ENCODE peak calls at places on chromosomes 1 and 21, in nine cellular contexts. R is uterus; I is CD8-positive, alpha-beta T cell; M is tibial nerve; F is right lobe of liver; J is adrenal gland; S is thoracic aorta; T is stomach; U is AG04450. V is an unnamed sample.

GRCh38 chr1:219587817-219588561 is 24.9 kb downstream of the ZC3H11B start:
- DNase-seq in M (no peak), R (no peak), I (no peak), S (no peak), T (no peak), F (no peak), J (no peak), U (peak), V (no peak)

GRCh38 chr21:27831177-27831576 is 864.3 kb upstream of the ADAMTS5 start:
- DNase-seq in S (no peak), U (no peak), R (no peak), F (no peak), I (no peak), T (no peak), M (no peak), J (no peak), V (no peak)

GRCh38 chr1:197137322-197137721 is 9.1 kb downstream of the ASPM start:
- DNase-seq in U (no peak), F (no peak), T (no peak), R (no peak), S (no peak), M (no peak), J (no peak), I (no peak), V (no peak)

GRCh38 chr1:9909222-9910046 is 635 bp downstream of the CTNNBIP1 start:
- DNase-seq in J (peak), T (peak), F (peak), I (peak), M (no peak), R (peak), S (no peak), U (no peak), V (no peak)

GRCh38 chr1:216047821-216048220 is 375.4 kb downstream of the USH2A start:
- DNase-seq in F (no peak), R (no peak), T (no peak), I (no peak), S (no peak), J (no peak), M (no peak), U (no peak), V (no peak)

GRCh38 chr1:198700396-198700795 is 61.6 kb downstream of the PTPRC start:
- DNase-seq in S (no peak), R (no peak), J (no peak), F (no peak), U (no peak), M (no peak), T (no peak), I (no peak), V (no peak)

GRCh38 chr1:31784356-31785019 is 20.3 kb upstream of the ADGRB2 start:
- DNase-seq in S (no peak), I (no peak), F (peak), J (peak), T (no peak), M (no peak), R (peak), U (no peak), V (no peak)

GRCh38 chr1:39776400-39776713 is 5.2 kb upstream of the OXCT2 start:
- DNase-seq in T (no peak), I (no peak), S (no peak), R (no peak), J (no peak), F (no peak), M (no peak), U (no peak), V (no peak)

GRCh38 chr1:91803847-91804545 is 82.0 kb downstream of the TGFBR3 start:
- DNase-seq in S (no peak), M (no peak), F (no peak), T (no peak), I (peak), U (no peak), R (no peak), J (no peak), V (no peak)

GRCh38 chr1:4527819-4528218 is 126.6 kb upstream of the AJAP1 start:
- DNase-seq in M (no peak), I (no peak), U (no peak), S (no peak), J (no peak), R (no peak), F (no peak), T (no peak), V (no peak)

GRCh38 chr1:234666761-234667160 is 56.8 kb upstream of the IRF2BP2 start:
- DNase-seq in M (no peak), U (no peak), R (no peak), I (no peak), T (no peak), J (no peak), F (no peak), S (no peak), V (no peak)

GRCh38 chr1:23098463-23099170 is 70.0 kb downstream of the LUZP1 start:
- DNase-seq in R (peak), S (no peak), M (peak), J (peak), U (peak), F (no peak), I (peak), T (peak), V (peak)

GRCh38 chr21:42841156-42841915 is 38.0 kb downstream of the WDR4 start:
- DNase-seq in M (peak), S (no peak), U (no peak), F (no peak), I (peak), J (peak), R (peak), T (no peak), V (no peak)

GRCh38 chr21:41766883-41767605 is at the start of gene RIPK4:
- DNase-seq in R (no peak), J (no peak), I (peak), T (peak), S (no peak), M (no peak), U (no peak), F (peak), V (no peak)

GRCh38 chr1:212313616-212314015 is 28.4 kb downstream of the PPP2R5A start:
- DNase-seq in T (no peak), M (no peak), I (no peak), F (no peak), J (no peak), U (no peak), S (no peak), R (no peak), V (no peak)

GRCh38 chr1:169550294-169550693 is 36.0 kb downstream of the F5 start:
- DNase-seq in M (no peak), I (no peak), S (no peak), T (no peak), R (no peak), J (no peak), F (no peak), U (no peak), V (no peak)

GRCh38 chr1:51960262-51960661 is 30.2 kb downstream of the RAB3B start:
- DNase-seq in S (no peak), F (no peak), U (no peak), J (no peak), I (no peak), R (no peak), M (no peak), T (no peak), V (no peak)

GRCh38 chr1:55500601-55501000 is 285.4 kb upstream of the USP24 start:
- DNase-seq in S (no peak), U (no peak), T (no peak), M (no peak), J (no peak), I (no peak), F (no peak), R (no peak), V (no peak)

GRCh38 chr1:202160377-202160940 is at the start of gene PTPN7:
- DNase-seq in S (no peak), R (no peak), F (peak), J (no peak), T (peak), U (no peak), I (peak), M (no peak), V (no peak)

GRCh38 chr1:245797592-245798366 is 643.0 kb downstream of the KIF26B start:
- DNase-seq in S (no peak), R (no peak), I (no peak), M (no peak), T (no peak), J (no peak), F (no peak), U (no peak), V (no peak)

GRCh38 chr1:42947137-42947536 is 11.5 kb downstream of the SLC2A1 start:
- DNase-seq in I (no peak), T (no peak), S (no peak), F (no peak), U (no peak), R (no peak), M (no peak), J (no peak), V (no peak)

GRCh38 chr1:85473390-85473789 is 8.4 kb upstream of the DDAH1 start:
- DNase-seq in M (no peak), U (no peak), R (no peak), I (no peak), S (no peak), F (no peak), T (no peak), J (no peak), V (no peak)

GRCh38 chr1:246157516-246157915 is 349.6 kb downstream of the SMYD3 start:
- DNase-seq in R (no peak), F (no peak), T (no peak), M (no peak), U (no peak), S (no peak), J (no peak), I (no peak), V (no peak)

GRCh38 chr1:26537951-26538352 is 8.4 kb downstream of the RPS6KA1 start:
- DNase-seq in U (no peak), J (no peak), T (no peak), R (no peak), M (no peak), F (peak), S (no peak), I (no peak), V (no peak)

GRCh38 chr1:12184008-12184681 is 17.4 kb downstream of the TNFRSF1B start:
- DNase-seq in S (peak), T (peak), U (peak), F (peak), J (peak), R (peak), I (no peak), M (peak), V (peak)

GRCh38 chr1:25832336-25833037 is 12.7 kb downstream of the MTFR1L start:
- DNase-seq in U (no peak), J (no peak), M (no peak), R (no peak), F (no peak), I (no peak), T (no peak), S (no peak), V (no peak)

GRCh38 chr21:26099610-26100219 is 70.9 kb downstream of the APP start:
- DNase-seq in R (no peak), T (no peak), M (no peak), J (no peak), U (no peak), S (no peak), I (no peak), F (no peak), V (peak)
- H3K27ac ChIP-seq in R (no peak), T (no peak), M (no peak), J (no peak), U (no peak), S (no peak), I (no peak), F (no peak), V (peak)

GRCh38 chr1:226186124-226187018 is at the start of gene ACBD3:
- DNase-seq in I (peak), J (peak), F (peak), R (peak), S (peak), M (peak), U (peak), T (peak), V (peak)
- TF ChIP-seq CTCF in I (no peak), J (no peak), F (peak), R (no peak), S (no peak), M (no peak), U (no peak), T (no peak), V (peak)

GRCh38 chr1:54149734-54150133 is 3.1 kb downstream of the CDCP2 start:
- DNase-seq in S (no peak), T (no peak), F (no peak), U (no peak), R (no peak), M (no peak), I (no peak), J (no peak), V (no peak)

GRCh38 chr1:54156986-54157385 is 4.2 kb upstream of the CDCP2 start:
- DNase-seq in S (no peak), R (no peak), M (no peak), F (no peak), J (no peak), I (no peak), T (no peak), U (no peak), V (no peak)

GRCh38 chr1:54153548-54154439 is 994 bp upstream of the CDCP2 start:
- DNase-seq in M (no peak), T (peak), I (no peak), R (peak), S (peak), J (peak), F (peak), U (peak), V (no peak)

GRCh38 chr1:54152696-54153095 is at the start of gene CDCP2:
- DNase-seq in R (no peak), F (no peak), U (no peak), M (no peak), S (no peak), T (no peak), J (no peak), I (no peak), V (no peak)

DNA sequence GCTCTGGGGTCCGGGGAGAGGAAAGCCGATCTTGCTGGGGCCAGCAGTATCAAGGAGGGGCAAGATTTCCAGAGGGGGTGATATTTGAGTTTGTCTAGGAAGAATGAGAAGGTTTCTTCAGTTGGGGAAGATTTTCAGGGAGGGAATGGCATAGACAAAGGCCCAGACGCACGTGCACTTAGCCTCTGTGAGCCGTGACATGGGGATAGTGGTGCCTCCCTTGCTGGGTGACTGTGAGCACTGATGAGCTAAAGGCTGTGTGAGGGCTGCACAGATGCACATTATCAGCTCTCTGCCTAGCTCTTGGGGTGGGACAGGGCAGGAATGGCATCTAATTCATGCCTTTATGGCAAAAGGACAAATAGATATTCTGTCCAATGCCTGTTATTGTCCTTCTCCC is 1.8 kb downstream of the CDCP2 start:
- DNase-seq in T (no peak), U (no peak), M (no peak), R (no peak), F (no peak), J (no peak), S (no peak), I (no peak), V (no peak)
- H3K27ac ChIP-seq in T (no peak), U (no peak), M (no peak), R (no peak), F (no peak), J (no peak), S (no peak), I (no peak), V (no peak)

DNA sequence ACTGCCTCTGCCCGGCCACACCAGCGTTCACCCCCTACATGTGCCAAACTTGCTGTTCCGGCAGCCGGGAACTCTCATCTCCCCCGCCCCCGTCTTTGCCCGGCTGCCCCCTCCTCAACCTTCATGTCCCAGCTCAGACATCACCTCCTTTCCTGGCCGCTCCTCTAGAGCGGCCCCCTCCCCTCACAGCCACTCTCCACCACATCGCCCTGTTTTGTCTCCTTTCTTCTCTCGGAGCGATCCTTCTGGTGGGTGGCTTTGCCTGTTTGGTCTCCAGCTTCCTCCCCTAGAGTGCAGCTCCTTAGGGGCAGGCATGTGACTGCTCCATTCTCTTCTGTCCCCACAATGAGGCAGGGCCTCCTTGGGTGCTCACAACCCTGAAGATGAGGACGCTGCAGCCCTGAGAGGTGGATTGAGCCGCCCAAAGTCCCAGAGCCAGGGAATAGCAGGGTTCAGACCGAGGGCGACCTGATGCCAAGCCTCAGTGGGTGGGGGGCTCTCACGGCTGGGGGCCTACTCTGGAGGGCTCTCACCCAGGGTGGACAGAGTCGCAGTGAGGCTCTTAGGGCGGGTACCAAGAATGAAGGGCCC is 44.9 kb upstream of the ECE1 start:
- DNase-seq in S (no peak), M (no peak), T (no peak), F (no peak), R (no peak), U (no peak), J (no peak), I (no peak), V (no peak)
- TF ChIP-seq CTCF in S (no peak), M (no peak), T (no peak), F (no peak), R (no peak), U (no peak), J (no peak), I (no peak), V (no peak)

GRCh38 chr1:34763142-34763781 is 3.7 kb downstream of the GJB4 start:
- DNase-seq in S (no peak), I (no peak), J (no peak), F (no peak), U (no peak), T (no peak), M (no peak), R (no peak), V (no peak)
- H3K27ac ChIP-seq in S (no peak), I (no peak), J (no peak), F (no peak), U (no peak), T (no peak), M (no peak), R (no peak), V (no peak)

GRCh38 chr1:37403166-37403565 is 71.2 kb upstream of the ZC3H12A start:
- DNase-seq in S (no peak), J (no peak), M (no peak), R (no peak), U (no peak), T (no peak), F (no peak), I (no peak), V (no peak)

GRCh38 chr1:37399205-37399604 is 75.2 kb upstream of the ZC3H12A start:
- DNase-seq in J (no peak), S (no peak), U (no peak), M (no peak), R (no peak), T (no peak), F (peak), I (no peak), V (peak)

GRCh38 chr1:37394574-37395464 is 79.6 kb upstream of the ZC3H12A start:
- DNase-seq in I (no peak), T (no peak), S (no peak), R (no peak), U (no peak), M (no peak), J (no peak), F (no peak), V (no peak)

GRCh38 chr1:37398096-37398495 is 76.3 kb upstream of the ZC3H12A start:
- DNase-seq in I (no peak), J (no peak), T (no peak), R (no peak), S (no peak), U (no peak), F (no peak), M (no peak), V (no peak)

DNA sequence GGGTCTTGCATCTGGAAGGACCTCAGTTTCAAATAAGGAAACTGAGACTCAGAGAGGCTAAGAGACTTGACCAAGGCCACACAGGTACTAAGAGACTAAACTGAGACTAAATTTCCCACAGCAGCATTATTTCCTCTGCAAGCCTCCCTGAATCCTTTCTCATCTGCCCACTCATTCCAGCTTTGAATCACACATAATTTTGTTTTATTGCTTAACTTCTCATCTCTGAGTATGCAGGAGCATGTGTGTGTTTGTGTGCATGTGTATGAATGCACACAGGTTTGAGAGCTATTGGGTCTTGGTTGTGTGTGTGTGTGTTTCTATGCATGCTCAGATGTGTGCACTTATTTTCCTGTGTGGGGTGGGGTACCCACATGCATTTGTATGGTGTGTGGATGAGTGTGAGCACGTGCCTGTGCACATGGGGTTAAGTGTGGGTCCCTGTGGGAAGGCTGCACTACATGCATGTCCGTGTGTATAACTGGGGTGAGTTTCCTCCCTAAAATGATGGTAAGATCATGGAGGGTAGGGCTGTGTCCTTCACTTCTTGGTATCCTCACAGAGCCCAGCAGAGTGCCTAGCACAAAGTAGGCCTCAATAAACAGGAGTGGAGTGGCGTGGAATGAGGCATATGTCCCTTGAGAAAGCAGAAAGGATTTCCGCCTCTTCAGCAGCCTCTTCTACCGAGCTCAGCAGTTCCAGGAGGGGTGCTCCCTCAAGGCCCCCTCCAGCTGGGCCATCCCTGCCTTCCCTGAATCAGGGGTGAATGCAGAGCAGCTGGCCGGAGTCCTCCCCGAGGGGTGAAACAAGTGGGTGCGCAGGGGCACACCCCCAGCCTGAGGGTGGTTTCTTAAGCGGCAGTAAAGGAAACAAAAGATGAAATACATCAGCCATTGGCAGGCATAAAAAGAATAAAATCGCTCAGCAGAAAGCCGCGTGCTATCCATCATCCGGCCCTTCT is 74.3 kb upstream of the ZC3H12A start:
- DNase-seq in U (no peak), I (no peak), R (no peak), F (no peak), S (no peak), J (no peak), M (no peak), T (no peak), V (no peak)
- TF ChIP-seq CTCF in U (no peak), I (no peak), R (no peak), F (no peak), S (no peak), J (no peak), M (no peak), T (no peak), V (no peak)